ENCODE peak calls at places on chromosomes 6 and 20, in four cellular contexts. J is stimulated activated CD8-positive, alpha-beta memory T cell treated with anti-CD3 and anti-CD28 coated beads, Interleukin-12 subunit alpha, Interleukin-12 subunit beta, amount 100 ng/mL, for 1 hour; P is activated CD8-positive, alpha-beta memory T cell treated with anti-CD3 and anti-CD28 coated beads for 1 hour; K is GM20000. S is an unnamed sample.

GRCh38 chr6:45681860-45682488 is 304.2 kb upstream of the SUPT3H start:
- DNase-seq in J (no peak), P (no peak), K (peak), S (no peak)

GRCh38 chr6:37819802-37820712 is 530 bp downstream of the ZFAND3 start:
- DNase-seq in J (no peak), P (no peak), K (no peak), S (peak)

GRCh38 chr20:48619126-48620101 is 208.4 kb downstream of the PREX1 start:
- DNase-seq in J (no peak), P (no peak), K (no peak), S (no peak)

GRCh38 chr6:34511923-34512737 is 44.0 kb downstream of the SPDEF start:
- DNase-seq in J (no peak), P (no peak), K (no peak), S (no peak)

GRCh38 chr6:144133225-144133821 is 17.0 kb upstream of the STX11 start:
- DNase-seq in J (no peak), P (no peak), K (no peak), S (no peak)

GRCh38 chr20:10982692-10983091 is 308.9 kb upstream of the JAG1 start:
- DNase-seq in J (no peak), P (no peak), K (no peak), S (no peak)

GRCh38 chr20:58811334-58811733 is 39.4 kb downstream of the GNAS-AS1 start:
- DNase-seq in J (no peak), P (no peak), K (no peak), S (no peak)

GRCh38 chr6:136968831-136969230 is 46.7 kb downstream of the SLC35D3 start:
- DNase-seq in J (no peak), P (no peak), K (no peak), S (no peak)

GRCh38 chr20:57326667-57327455 is 2.7 kb upstream of the SPO11 start:
- DNase-seq in J (no peak), P (no peak), K (no peak), S (peak)

GRCh38 chr6:139448094-139448649 is 73.7 kb upstream of the CITED2 start:
- DNase-seq in J (no peak), P (no peak), K (peak), S (no peak)

GRCh38 chr6:56370127-56370540 is 122.8 kb upstream of the COL21A1 start:
- DNase-seq in J (no peak), P (no peak), K (no peak), S (peak)

GRCh38 chr6:169639653-169640278 is 62.1 kb downstream of the WDR27 start:
- DNase-seq in J (no peak), P (no peak), K (no peak), S (no peak)

GRCh38 chr20:5835234-5835845 is 85.1 kb downstream of the SHLD1 start:
- DNase-seq in J (no peak), P (no peak), K (no peak), S (no peak)

GRCh38 chr20:61731363-61732181 is 334.1 kb downstream of the TAF4 start:
- DNase-seq in J (no peak), P (no peak), K (no peak), S (no peak)

GRCh38 chr20:62860924-62861691 is 514 bp downstream of the TCFL5 start:
- DNase-seq in J (no peak), P (no peak), K (no peak), S (no peak)

GRCh38 chr6:139823099-139823807 is 448.8 kb upstream of the CITED2 start:
- DNase-seq in J (no peak), P (no peak), K (no peak), S (no peak)

GRCh38 chr6:138371452-138371711 is 6.3 kb upstream of the SMIM28 start:
- DNase-seq in J (no peak), P (no peak), K (no peak), S (no peak)

GRCh38 chr20:62066983-62067433 is 1.3 kb upstream of the TAF4 start:
- DNase-seq in J (no peak), P (no peak), K (peak), S (no peak)

GRCh38 chr6:136550330-136551071 is at the start of gene MAP7:
- DNase-seq in J (peak), P (peak), K (peak), S (peak)

GRCh38 chr6:104789770-104790190 is 69.9 kb downstream of the HACE1 start:
- DNase-seq in J (no peak), P (no peak), K (peak), S (peak)